ENCODE peak calls at places on chromosomes 2 and 18, in five cellular contexts. D, A, Y, Z and Q are unnamed samples.

GRCh38 chr18:50819027-50819726 is 639 bp downstream of the MRO start:
- DNase-seq in D (no peak), A (peak; percentile 31), Y (peak; percentile 78), Z (no peak), Q (peak; percentile 15)

GRCh38 chr18:59040770-59041148 is 98.9 kb upstream of the SEC11C start:
- DNase-seq in D (no peak), A (no peak), Y (no peak), Z (no peak), Q (no peak)

GRCh38 chr2:205716126-205716525 is 33.8 kb downstream of the NRP2 start:
- DNase-seq in D (no peak), A (no peak), Y (no peak), Z (no peak), Q (peak; percentile 58)

GRCh38 chr18:28690836-28691835 is 514.2 kb upstream of the CDH2 start:
- DNase-seq in D (no peak), A (peak; percentile 41), Y (no peak), Z (no peak), Q (peak; percentile 60)

GRCh38 chr2:172614932-172615331 is 59.0 kb downstream of the PDK1 start:
- DNase-seq in D (no peak), A (no peak), Y (no peak), Z (no peak), Q (no peak)

GRCh38 chr2:37344453-37345361 is at the start of gene QPCT:
- DNase-seq in D (peak; percentile 25), A (peak; percentile 82), Y (peak; percentile 40), Z (peak; percentile 23), Q (peak; percentile 49)

GRCh38 chr2:12931211-12931844 is 214.6 kb downstream of the TRIB2 start:
- DNase-seq in D (no peak), A (peak; percentile 69), Y (no peak), Z (no peak), Q (peak; percentile 78)

GRCh38 chr2:234978466-234979203 is 26.8 kb downstream of the SH3BP4 start:
- DNase-seq in D (peak; percentile 44), A (peak; percentile 64), Y (no peak), Z (no peak), Q (peak; percentile 69)

GRCh38 chr2:27086090-27086721 is 366 bp upstream of the KHK start:
- DNase-seq in D (peak; percentile 81), A (peak; percentile 88), Y (peak; percentile 98), Z (peak; percentile 95), Q (peak; percentile 95)

GRCh38 chr18:9615280-9615797 is 980 bp upstream of the PPP4R1 start:
- DNase-seq in D (no peak), A (peak; percentile 16), Y (no peak), Z (no peak), Q (no peak)

GRCh38 chr18:23226930-23227728 is 91.8 kb downstream of the CABLES1 start:
- DNase-seq in D (peak; percentile 58), A (peak; percentile 71), Y (no peak), Z (no peak), Q (peak; percentile 94)

GRCh38 chr2:151860613-151861146 is 32.5 kb upstream of the ARL5A start:
- DNase-seq in D (peak; percentile 4), A (no peak), Y (no peak), Z (no peak), Q (no peak)

GRCh38 chr2:210966330-210966729 is 409.9 kb downstream of the CPS1 start:
- DNase-seq in D (no peak), A (no peak), Y (no peak), Z (no peak), Q (no peak)

GRCh38 chr2:164841719-164842623 is at the start of gene COBLL1:
- DNase-seq in D (peak; percentile 33), A (peak; percentile 77), Y (peak; percentile 90), Z (no peak), Q (peak; percentile 86)

GRCh38 chr2:63842149-63843061 is 709 bp downstream of the UGP2 start:
- DNase-seq in D (no peak), A (peak; percentile 70), Y (no peak), Z (no peak), Q (peak; percentile 39)